ENCODE peak calls at places on chromosomes 13 and 19, in seven cellular contexts. V is mesenchymal stem cell, I is neuronal stem cell, M is IMR-90, A is mesendoderm, K is H9, J is H1. C is an unnamed sample.

GRCh38 chr13:97131447-97131846 is 90.7 kb upstream of the MBNL2 start:
- DNase-seq in V (no peak), I (no peak), M (no peak), A (no peak), K (no peak), J (no peak), C (no peak)

GRCh38 chr13:73467103-73467502 is 408.3 kb downstream of the KLF5 start:
- DNase-seq in V (no peak), I (no peak), M (peak; percentile 16), A (peak; percentile 3), K (no peak), J (no peak), C (peak; percentile 17)

GRCh38 chr13:48334534-48335127 is 31.1 kb downstream of the RB1 start:
- DNase-seq in V (peak; percentile 49), I (no peak), M (peak; percentile 45), A (peak; percentile 42), K (no peak), J (no peak), C (no peak)

GRCh38 chr19:30799854-30800755 is 427.9 kb downstream of the ZNF536 start:
- DNase-seq in V (peak; percentile 5), I (peak; percentile 50), M (no peak), A (peak; percentile 65), K (peak; percentile 75), J (peak; percentile 27), C (peak; percentile 20)

GRCh38 chr13:97395437-97396136 is 38.4 kb upstream of the RAP2A start:
- DNase-seq in V (peak; percentile 15), I (no peak), M (peak; percentile 66), A (no peak), K (no peak), J (no peak), C (no peak)

GRCh38 chr13:59976856-59977255 is 186.9 kb downstream of the DIAPH3 start:
- DNase-seq in V (no peak), I (no peak), M (no peak), A (no peak), K (no peak), J (no peak), C (no peak)

GRCh38 chr13:76711515-76712182 is 174.6 kb downstream of the KCTD12 start:
- DNase-seq in V (peak; percentile 89), I (no peak), M (peak; percentile 94), A (no peak), K (no peak), J (no peak), C (peak; percentile 88)

GRCh38 chr19:1610579-1610978 is 5.3 kb upstream of the UQCR11 start:
- DNase-seq in V (no peak), I (no peak), M (no peak), A (no peak), K (no peak), J (no peak), C (no peak)

GRCh38 chr19:3852614-3853254 is 16.1 kb downstream of the ZFR2 start:
- DNase-seq in V (peak; percentile 31), I (no peak), M (peak; percentile 60), A (peak; percentile 74), K (no peak), J (no peak), C (no peak)

GRCh38 chr19:46179076-46179740 is 31.2 kb downstream of the IGFL2 start:
- DNase-seq in V (no peak), I (no peak), M (no peak), A (no peak), K (no peak), J (no peak), C (no peak)

GRCh38 chr19:7540761-7541480 is 5.4 kb downstream of the PNPLA6 start:
- DNase-seq in V (no peak), I (no peak), M (peak; percentile 65), A (peak; percentile 78), K (peak; percentile 91), J (peak; percentile 56), C (no peak)

GRCh38 chr13:95117092-95117491 is 184.2 kb downstream of the ABCC4 start:
- DNase-seq in V (no peak), I (no peak), M (no peak), A (no peak), K (no peak), J (no peak), C (no peak)

GRCh38 chr19:46192990-46193650 is 36.4 kb upstream of the IGFL1 start:
- DNase-seq in V (peak; percentile 95), I (no peak), M (peak; percentile 51), A (peak; percentile 49), K (no peak), J (no peak), C (peak; percentile 93)

GRCh38 chr19:46296722-46297431 is at the start of gene HIF3A:
- DNase-seq in V (peak; percentile 91), I (peak; percentile 94), M (no peak), A (peak; percentile 95), K (peak; percentile 96), J (peak; percentile 82), C (no peak)

DNA sequence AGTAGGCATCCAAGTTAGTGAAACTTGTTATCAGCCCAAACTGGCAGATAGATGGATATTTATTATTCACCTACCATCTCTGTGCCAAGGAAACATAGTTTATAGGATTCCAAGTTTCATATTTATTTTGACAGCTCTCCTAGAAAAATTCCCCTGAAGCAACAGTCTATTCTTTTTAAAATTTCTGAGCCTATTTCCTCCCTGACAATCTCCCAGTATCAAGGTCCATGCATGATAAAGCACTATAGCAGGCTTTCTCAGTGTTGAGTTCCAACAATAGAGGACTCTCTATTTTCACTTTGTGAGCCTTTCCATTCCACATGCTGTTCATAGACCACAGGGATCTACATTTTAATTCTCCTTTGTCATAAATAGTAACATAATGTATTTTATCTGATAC is 312.6 kb downstream of the SLITRK6 start:
- DNase-seq in V (no peak), I (no peak), M (no peak), A (peak; percentile 10), K (no peak), J (no peak), C (no peak)
- H2AK5ac ChIP-seq in V (no peak overlapping the region), I (no peak overlapping the region), M (no peak overlapping the region), A (no peak overlapping the region), K (no peak overlapping the region), J (no peak overlapping the region), C (no peak overlapping the region)

GRCh38 chr13:80340643-80341097 is 256 bp downstream of the SPRY2 start:
- DNase-seq in V (peak; percentile 78), I (no peak), M (peak; percentile 70), A (no peak), K (no peak), J (no peak), C (peak; percentile 22)
- H3K9ac ChIP-seq in V (peak overlapping the region; percentile 98), I (peak overlapping the region; percentile 99), M (peak overlapping the region; percentile 99), A (peak overlapping the region; percentile 82), K (peak overlapping the region; percentile 98), J (peak overlapping the region; percentile 81), C (peak overlapping the region; percentile 83)

GRCh38 chr13:112824429-112824828 is 134.6 kb downstream of the ATP11A start:
- DNase-seq in V (no peak), I (no peak), M (no peak), A (no peak), K (no peak), J (no peak), C (no peak)

GRCh38 chr13:112828082-112828699 is 138.4 kb downstream of the ATP11A start:
- DNase-seq in V (no peak), I (no peak), M (no peak), A (no peak), K (no peak), J (no peak), C (no peak)

GRCh38 chr13:112825071-112825470 is 135.2 kb downstream of the ATP11A start:
- DNase-seq in V (no peak), I (no peak), M (no peak), A (no peak), K (no peak), J (no peak), C (no peak)

GRCh38 chr13:112825875-112826274 is 136.0 kb downstream of the ATP11A start:
- DNase-seq in V (no peak), I (no peak), M (no peak), A (no peak), K (no peak), J (no peak), C (no peak)

DNA sequence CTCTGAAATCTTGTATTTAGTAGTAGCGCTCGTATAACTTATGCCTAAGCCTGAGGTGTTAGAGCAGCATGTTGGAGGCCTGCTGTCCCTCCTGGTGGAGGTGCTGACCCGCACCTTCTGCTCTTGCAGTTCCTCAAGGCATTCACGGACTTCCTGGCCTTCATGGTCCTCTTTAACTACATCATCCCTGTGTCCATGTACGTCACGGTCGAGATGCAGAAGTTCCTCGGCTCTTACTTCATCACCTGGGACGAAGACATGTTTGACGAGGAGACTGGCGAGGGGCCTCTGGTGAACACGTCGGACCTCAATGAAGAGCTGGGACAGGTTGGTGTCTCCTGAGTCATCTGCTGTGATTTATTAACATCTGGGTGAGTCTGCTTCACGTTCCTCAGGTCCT is 136.7 kb downstream of the ATP11A start:
- DNase-seq in V (no peak), I (no peak), M (no peak), A (no peak), K (no peak), J (no peak), C (no peak)
- H2AK5ac ChIP-seq in V (no peak overlapping the region), I (no peak overlapping the region), M (no peak overlapping the region), A (no peak overlapping the region), K (no peak overlapping the region), J (no peak overlapping the region), C (no peak overlapping the region)

GRCh38 chr19:45092747-45093678 is at the start of gene PPP1R37:
- DNase-seq in V (peak; percentile 97), I (peak; percentile 98), M (peak; percentile 97), A (peak; percentile 99), K (peak; percentile 95), J (peak; percentile 90), C (peak; percentile 99)

GRCh38 chr19:45090034-45090433 is 2.9 kb upstream of the PPP1R37 start:
- DNase-seq in V (no peak), I (no peak), M (no peak), A (peak; percentile 84), K (peak; percentile 90), J (no peak), C (peak; percentile 56)

GRCh38 chr19:45090598-45090997 is 2.4 kb upstream of the PPP1R37 start:
- DNase-seq in V (no peak), I (no peak), M (no peak), A (no peak), K (no peak), J (no peak), C (no peak)

GRCh38 chr19:45094158-45094557 is 1.2 kb downstream of the PPP1R37 start:
- DNase-seq in V (no peak), I (no peak), M (no peak), A (no peak), K (no peak), J (no peak), C (no peak)

DNA sequence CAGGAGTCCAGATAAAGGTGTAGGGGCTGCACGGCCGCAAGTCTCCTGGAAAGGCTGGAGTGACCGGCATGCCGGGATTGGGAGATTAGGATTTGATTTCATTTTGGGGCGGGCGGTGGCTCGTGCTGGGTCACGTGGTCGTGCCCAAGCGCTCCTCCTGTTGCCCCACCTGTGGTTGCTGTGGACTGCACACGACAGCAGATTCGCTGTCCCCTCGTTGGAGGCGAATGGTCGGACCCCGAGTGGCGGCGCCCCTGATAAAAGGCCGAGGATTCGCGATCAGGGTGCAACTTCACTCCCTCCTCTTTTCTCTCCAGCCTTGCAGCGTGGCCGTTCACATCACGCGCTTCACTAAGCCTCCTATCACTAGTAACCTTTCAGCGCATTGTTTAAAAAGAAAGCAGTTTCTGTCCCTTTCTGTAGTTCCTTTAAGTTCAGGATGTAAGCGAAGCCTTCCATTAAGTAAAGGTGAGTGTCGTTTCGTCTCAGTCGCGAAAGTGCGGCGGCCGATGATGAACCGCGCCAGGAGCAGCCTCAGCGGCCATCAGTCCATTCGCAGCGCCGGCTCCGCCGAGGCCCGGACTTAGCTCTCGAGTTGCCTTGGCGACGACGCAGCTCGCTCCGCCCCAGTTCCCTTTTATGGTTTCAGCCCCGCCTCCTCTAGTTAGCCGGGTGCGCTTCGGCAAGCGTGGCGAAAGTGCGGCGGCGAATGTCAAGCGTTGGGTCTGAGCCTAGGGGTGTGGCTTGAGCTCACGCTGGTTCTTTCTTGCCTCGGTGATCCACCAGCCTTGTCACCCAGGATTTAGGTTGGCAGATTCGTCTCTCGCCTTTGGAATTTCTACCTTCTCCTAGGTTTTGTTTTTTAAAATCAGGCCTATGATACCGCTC is 1.7 kb upstream of the PPP1R37 start:
- DNase-seq in V (peak; percentile 99), I (peak; percentile 99), M (peak; percentile 99), A (peak; percentile 99), K (peak; percentile 99), J (peak; percentile 97), C (peak; percentile 100)
- H3K9ac ChIP-seq in V (peak overlapping the region; percentile 99), I (peak overlapping the region; percentile 75), M (peak overlapping the region; percentile 64), A (peak overlapping the region; percentile 78), K (peak overlapping the region; percentile 77), J (peak overlapping the region; percentile 98), C (no peak overlapping the region)

C was measured in trophoblast cell.